ENCODE peak calls at places on chromosomes 5 and 9, in eight cellular contexts. One of them, this sample, is unnamed.

GRCh38 chr5:1152156-1152555 is 40.3 kb upstream of the SLC12A7 start:
- DNase-seq in MCF 10A: no peak
- DNase-seq in kidney: no peak
- DNase-seq in activated T-cell treated with anti-CD3 and anti-CD28 coated beads for 48 hours: no peak
- DNase-seq in stimulated activated CD4-positive, alpha-beta T cell treated with anti-CD3 and anti-CD28 coated beads, Interleukin-1b, Interleukin-23, amount 100 ng/mL, for 24 hours: no peak
- DNase-seq in KBM-7: no peak
- DNase-seq in BE2C: no peak
- DNase-seq in EL: no peak
- DNase-seq in this sample: peak

GRCh38 chr5:161685461-161685860 is at the start of gene GABRA6:
- DNase-seq in MCF 10A: no peak
- DNase-seq in kidney: no peak
- DNase-seq in activated T-cell treated with anti-CD3 and anti-CD28 coated beads for 48 hours: no peak
- DNase-seq in stimulated activated CD4-positive, alpha-beta T cell treated with anti-CD3 and anti-CD28 coated beads, Interleukin-1b, Interleukin-23, amount 100 ng/mL, for 24 hours: no peak
- DNase-seq in KBM-7: no peak
- DNase-seq in BE2C: no peak
- DNase-seq in EL: no peak
- DNase-seq in this sample: no peak

GRCh38 chr5:31819926-31820516 is 181.1 kb downstream of the PDZD2 start:
- DNase-seq in MCF 10A: no peak
- DNase-seq in kidney: no peak
- DNase-seq in activated T-cell treated with anti-CD3 and anti-CD28 coated beads for 48 hours: no peak
- DNase-seq in stimulated activated CD4-positive, alpha-beta T cell treated with anti-CD3 and anti-CD28 coated beads, Interleukin-1b, Interleukin-23, amount 100 ng/mL, for 24 hours: no peak
- DNase-seq in KBM-7: no peak
- DNase-seq in BE2C: peak
- DNase-seq in EL: no peak
- DNase-seq in this sample: peak

GRCh38 chr9:113705938-113706519 is 170.1 kb upstream of the ZNF618 start:
- DNase-seq in MCF 10A: no peak
- DNase-seq in kidney: no peak
- DNase-seq in activated T-cell treated with anti-CD3 and anti-CD28 coated beads for 48 hours: no peak
- DNase-seq in stimulated activated CD4-positive, alpha-beta T cell treated with anti-CD3 and anti-CD28 coated beads, Interleukin-1b, Interleukin-23, amount 100 ng/mL, for 24 hours: no peak
- DNase-seq in KBM-7: no peak
- DNase-seq in BE2C: no peak
- DNase-seq in EL: no peak
- DNase-seq in this sample: no peak

GRCh38 chr9:82930116-82930515 is 132.8 kb downstream of the RASEF start:
- DNase-seq in MCF 10A: peak
- DNase-seq in kidney: no peak
- DNase-seq in activated T-cell treated with anti-CD3 and anti-CD28 coated beads for 48 hours: no peak
- DNase-seq in stimulated activated CD4-positive, alpha-beta T cell treated with anti-CD3 and anti-CD28 coated beads, Interleukin-1b, Interleukin-23, amount 100 ng/mL, for 24 hours: no peak
- DNase-seq in KBM-7: no peak
- DNase-seq in BE2C: no peak
- DNase-seq in EL: no peak
- DNase-seq in this sample: peak

GRCh38 chr9:107270082-107270481 is 13.0 kb upstream of the RAD23B start:
- DNase-seq in MCF 10A: no peak
- DNase-seq in kidney: no peak
- DNase-seq in activated T-cell treated with anti-CD3 and anti-CD28 coated beads for 48 hours: no peak
- DNase-seq in stimulated activated CD4-positive, alpha-beta T cell treated with anti-CD3 and anti-CD28 coated beads, Interleukin-1b, Interleukin-23, amount 100 ng/mL, for 24 hours: no peak
- DNase-seq in KBM-7: no peak
- DNase-seq in BE2C: no peak
- DNase-seq in EL: no peak
- DNase-seq in this sample: no peak

GRCh38 chr5:80147119-80147815 is 108.6 kb downstream of the SERINC5 start:
- DNase-seq in MCF 10A: no peak
- DNase-seq in kidney: no peak
- DNase-seq in activated T-cell treated with anti-CD3 and anti-CD28 coated beads for 48 hours: no peak
- DNase-seq in stimulated activated CD4-positive, alpha-beta T cell treated with anti-CD3 and anti-CD28 coated beads, Interleukin-1b, Interleukin-23, amount 100 ng/mL, for 24 hours: no peak
- DNase-seq in KBM-7: no peak
- DNase-seq in BE2C: no peak
- DNase-seq in EL: no peak
- DNase-seq in this sample: no peak

GRCh38 chr9:117516676-117517632 is 102.1 kb upstream of the ASTN2 start:
- DNase-seq in MCF 10A: no peak
- DNase-seq in kidney: no peak
- DNase-seq in activated T-cell treated with anti-CD3 and anti-CD28 coated beads for 48 hours: no peak
- DNase-seq in stimulated activated CD4-positive, alpha-beta T cell treated with anti-CD3 and anti-CD28 coated beads, Interleukin-1b, Interleukin-23, amount 100 ng/mL, for 24 hours: no peak
- DNase-seq in KBM-7: no peak
- DNase-seq in BE2C: no peak
- DNase-seq in EL: no peak
- DNase-seq in this sample: no peak

GRCh38 chr5:150583541-150584225 is 56.8 kb upstream of the SYNPO start:
- DNase-seq in MCF 10A: no peak
- DNase-seq in kidney: no peak
- DNase-seq in activated T-cell treated with anti-CD3 and anti-CD28 coated beads for 48 hours: no peak
- DNase-seq in stimulated activated CD4-positive, alpha-beta T cell treated with anti-CD3 and anti-CD28 coated beads, Interleukin-1b, Interleukin-23, amount 100 ng/mL, for 24 hours: no peak
- DNase-seq in KBM-7: no peak
- DNase-seq in BE2C: no peak
- DNase-seq in EL: no peak
- DNase-seq in this sample: no peak

GRCh38 chr5:1729641-1730486 is 69.8 kb downstream of the MRPL36 start:
- DNase-seq in MCF 10A: no peak
- DNase-seq in kidney: peak
- DNase-seq in activated T-cell treated with anti-CD3 and anti-CD28 coated beads for 48 hours: no peak
- DNase-seq in stimulated activated CD4-positive, alpha-beta T cell treated with anti-CD3 and anti-CD28 coated beads, Interleukin-1b, Interleukin-23, amount 100 ng/mL, for 24 hours: no peak
- DNase-seq in KBM-7: no peak
- DNase-seq in BE2C: no peak
- DNase-seq in EL: no peak
- DNase-seq in this sample: no peak

GRCh38 chr5:17429353-17429752 is 68.7 kb upstream of the TAF11L2 start:
- DNase-seq in MCF 10A: no peak
- DNase-seq in kidney: no peak
- DNase-seq in activated T-cell treated with anti-CD3 and anti-CD28 coated beads for 48 hours: no peak
- DNase-seq in stimulated activated CD4-positive, alpha-beta T cell treated with anti-CD3 and anti-CD28 coated beads, Interleukin-1b, Interleukin-23, amount 100 ng/mL, for 24 hours: no peak
- DNase-seq in KBM-7: no peak
- DNase-seq in BE2C: no peak
- DNase-seq in EL: no peak
- DNase-seq in this sample: no peak

GRCh38 chr9:19938990-19939736 is 150.3 kb upstream of the SLC24A2 start:
- DNase-seq in MCF 10A: no peak
- DNase-seq in kidney: no peak
- DNase-seq in activated T-cell treated with anti-CD3 and anti-CD28 coated beads for 48 hours: no peak
- DNase-seq in stimulated activated CD4-positive, alpha-beta T cell treated with anti-CD3 and anti-CD28 coated beads, Interleukin-1b, Interleukin-23, amount 100 ng/mL, for 24 hours: no peak
- DNase-seq in KBM-7: no peak
- DNase-seq in BE2C: no peak
- DNase-seq in EL: no peak
- DNase-seq in this sample: no peak

GRCh38 chr5:41869150-41869738 is 981 bp downstream of the OXCT1 start:
- DNase-seq in MCF 10A: peak
- DNase-seq in kidney: peak
- DNase-seq in activated T-cell treated with anti-CD3 and anti-CD28 coated beads for 48 hours: no peak
- DNase-seq in stimulated activated CD4-positive, alpha-beta T cell treated with anti-CD3 and anti-CD28 coated beads, Interleukin-1b, Interleukin-23, amount 100 ng/mL, for 24 hours: no peak
- DNase-seq in KBM-7: peak
- DNase-seq in BE2C: peak
- DNase-seq in EL: peak
- DNase-seq in this sample: peak

GRCh38 chr5:84790406-84790805 is 405.7 kb upstream of the EDIL3 start:
- DNase-seq in MCF 10A: no peak
- DNase-seq in kidney: no peak
- DNase-seq in activated T-cell treated with anti-CD3 and anti-CD28 coated beads for 48 hours: no peak
- DNase-seq in stimulated activated CD4-positive, alpha-beta T cell treated with anti-CD3 and anti-CD28 coated beads, Interleukin-1b, Interleukin-23, amount 100 ng/mL, for 24 hours: no peak
- DNase-seq in KBM-7: no peak
- DNase-seq in BE2C: no peak
- DNase-seq in EL: no peak
- DNase-seq in this sample: no peak

GRCh38 chr5:123091988-123092583 is 3.0 kb downstream of the PRDM6 start:
- DNase-seq in MCF 10A: no peak
- DNase-seq in kidney: no peak
- DNase-seq in activated T-cell treated with anti-CD3 and anti-CD28 coated beads for 48 hours: no peak
- DNase-seq in stimulated activated CD4-positive, alpha-beta T cell treated with anti-CD3 and anti-CD28 coated beads, Interleukin-1b, Interleukin-23, amount 100 ng/mL, for 24 hours: no peak
- DNase-seq in KBM-7: no peak
- DNase-seq in BE2C: no peak
- DNase-seq in EL: no peak
- DNase-seq in this sample: no peak